ENCODE peak calls at places on chromosome 1, in seven cellular contexts. One of them, this sample, is unnamed.

GRCh38 chr1:80869299-80869698 is 931.4 kb upstream of the ADGRL2 start:
- DNase-seq in SK-N-SH: no peak
- DNase-seq in NCI-H187: no peak
- DNase-seq in memory B cell: no peak
- DNase-seq in suprapubic skin: no peak
- DNase-seq in RPMI8226: no peak
- DNase-seq in dermis microvascular lymphatic vessel endothelial cell: no peak
- DNase-seq in this sample: no peak

GRCh38 chr1:216332003-216332402 is 91.2 kb downstream of the USH2A start:
- DNase-seq in NCI-H187: no peak
- DNase-seq in SK-N-SH: no peak
- DNase-seq in suprapubic skin: no peak
- DNase-seq in RPMI8226: no peak
- DNase-seq in memory B cell: no peak
- DNase-seq in dermis microvascular lymphatic vessel endothelial cell: no peak
- DNase-seq in this sample: no peak

GRCh38 chr1:233394860-233395717 is 67.6 kb downstream of the MAP3K21 start:
- DNase-seq in NCI-H187: no peak
- DNase-seq in suprapubic skin: no peak
- DNase-seq in SK-N-SH: peak; percentile 52
- DNase-seq in RPMI8226: peak; percentile 78
- DNase-seq in dermis microvascular lymphatic vessel endothelial cell: peak; percentile 34
- DNase-seq in memory B cell: peak; percentile 15
- DNase-seq in this sample: peak; percentile 71

GRCh38 chr1:244346972-244347618 is 104.6 kb downstream of the ADSS2 start:
- DNase-seq in memory B cell: no peak
- DNase-seq in dermis microvascular lymphatic vessel endothelial cell: no peak
- DNase-seq in NCI-H187: no peak
- DNase-seq in SK-N-SH: no peak
- DNase-seq in suprapubic skin: no peak
- DNase-seq in RPMI8226: no peak
- DNase-seq in this sample: no peak

GRCh38 chr1:156090138-156090821 is 8.0 kb upstream of the MEX3A start:
- DNase-seq in memory B cell: no peak
- DNase-seq in NCI-H187: no peak
- DNase-seq in dermis microvascular lymphatic vessel endothelial cell: no peak
- DNase-seq in suprapubic skin: no peak
- DNase-seq in SK-N-SH: no peak
- DNase-seq in RPMI8226: no peak
- DNase-seq in this sample: no peak

GRCh38 chr1:35532497-35533226 is 24.5 kb downstream of the KIAA0319L start:
- DNase-seq in suprapubic skin: no peak
- DNase-seq in dermis microvascular lymphatic vessel endothelial cell: no peak
- DNase-seq in NCI-H187: no peak
- DNase-seq in SK-N-SH: no peak
- DNase-seq in memory B cell: no peak
- DNase-seq in RPMI8226: no peak
- DNase-seq in this sample: no peak

GRCh38 chr1:61120307-61120840 is 38.0 kb downstream of the NFIA start:
- DNase-seq in suprapubic skin: no peak
- DNase-seq in SK-N-SH: no peak
- DNase-seq in NCI-H187: no peak
- DNase-seq in memory B cell: no peak
- DNase-seq in dermis microvascular lymphatic vessel endothelial cell: no peak
- DNase-seq in RPMI8226: no peak
- DNase-seq in this sample: no peak

GRCh38 chr1:27491748-27492700 is 2.1 kb upstream of the WASF2 start:
- DNase-seq in memory B cell: peak; percentile 33
- DNase-seq in SK-N-SH: no peak
- DNase-seq in RPMI8226: no peak
- DNase-seq in NCI-H187: no peak
- DNase-seq in suprapubic skin: peak; percentile 75
- DNase-seq in dermis microvascular lymphatic vessel endothelial cell: no peak
- DNase-seq in this sample: no peak

GRCh38 chr1:61160526-61160925 is 78.2 kb downstream of the NFIA start:
- DNase-seq in NCI-H187: no peak
- DNase-seq in suprapubic skin: no peak
- DNase-seq in RPMI8226: no peak
- DNase-seq in SK-N-SH: no peak
- DNase-seq in memory B cell: no peak
- DNase-seq in dermis microvascular lymphatic vessel endothelial cell: no peak
- DNase-seq in this sample: no peak

GRCh38 chr1:6460349-6461236 is 5.4 kb downstream of the TNFRSF25 start:
- DNase-seq in dermis microvascular lymphatic vessel endothelial cell: no peak
- DNase-seq in suprapubic skin: no peak
- DNase-seq in memory B cell: peak; percentile 34
- DNase-seq in SK-N-SH: no peak
- DNase-seq in NCI-H187: no peak
- DNase-seq in RPMI8226: no peak
- DNase-seq in this sample: no peak

GRCh38 chr1:147171399-147172167 is 687 bp downstream of the PRKAB2 start:
- DNase-seq in NCI-H187: no peak
- DNase-seq in SK-N-SH: peak; percentile 43
- DNase-seq in suprapubic skin: no peak
- DNase-seq in memory B cell: no peak
- DNase-seq in RPMI8226: peak; percentile 26
- DNase-seq in dermis microvascular lymphatic vessel endothelial cell: peak; percentile 2
- DNase-seq in this sample: no peak

GRCh38 chr1:85121744-85122143 is 73.4 kb upstream of the MCOLN3 start:
- DNase-seq in memory B cell: no peak
- DNase-seq in SK-N-SH: no peak
- DNase-seq in RPMI8226: no peak
- DNase-seq in dermis microvascular lymphatic vessel endothelial cell: no peak
- DNase-seq in suprapubic skin: no peak
- DNase-seq in NCI-H187: no peak
- DNase-seq in this sample: no peak

GRCh38 chr1:229347528-229347927 is 4.7 kb upstream of the CCSAP start:
- DNase-seq in memory B cell: no peak
- DNase-seq in RPMI8226: no peak
- DNase-seq in SK-N-SH: no peak
- DNase-seq in suprapubic skin: no peak
- DNase-seq in dermis microvascular lymphatic vessel endothelial cell: no peak
- DNase-seq in NCI-H187: no peak
- DNase-seq in this sample: no peak

GRCh38 chr1:108653431-108654105 is 7.3 kb downstream of the HENMT1 start:
- DNase-seq in memory B cell: no peak
- DNase-seq in NCI-H187: no peak
- DNase-seq in dermis microvascular lymphatic vessel endothelial cell: no peak
- DNase-seq in suprapubic skin: no peak
- DNase-seq in RPMI8226: no peak
- DNase-seq in SK-N-SH: no peak
- DNase-seq in this sample: no peak

This sample was measured in NCI-H2107.